ENCODE peak calls at places on chromosomes 3 and 15, in ten cellular contexts. H, Q, M, D, B, J, F, R, I and P are unnamed samples.

GRCh38 chr3:100665230-100665629 is 44.1 kb upstream of the TFG start:
- DNase-seq in H (no peak), Q (no peak), M (no peak), D (no peak), B (no peak), J (no peak), F (no peak), R (no peak), I (no peak), P (no peak)

GRCh38 chr3:16181361-16181760 is 6.9 kb downstream of the GALNT15 start:
- DNase-seq in H (no peak), Q (peak), M (no peak), D (no peak), B (no peak), J (no peak), F (peak), R (peak), I (no peak), P (peak)

GRCh38 chr3:155995525-155996370 is 124.6 kb upstream of the KCNAB1 start:
- DNase-seq in H (peak), Q (no peak), M (peak), D (peak), B (no peak), J (peak), F (peak), R (peak), I (peak), P (no peak)

GRCh38 chr15:88650556-88650955 is 11.7 kb downstream of the ISG20 start:
- DNase-seq in H (no peak), Q (peak), M (no peak), D (no peak), B (no peak), J (no peak), F (no peak), R (no peak), I (no peak), P (peak)

GRCh38 chr3:110383356-110383755 is 688.3 kb upstream of the NECTIN3 start:
- DNase-seq in H (no peak), Q (no peak), M (no peak), D (no peak), B (no peak), J (no peak), F (no peak), R (peak), I (no peak), P (no peak)

GRCh38 chr15:62346168-62346567 is 181.1 kb upstream of the C2CD4B start:
- DNase-seq in H (no peak), Q (no peak), M (no peak), D (no peak), B (no peak), J (no peak), F (no peak), R (no peak), I (no peak), P (no peak)

GRCh38 chr3:124115279-124115678 is 123.4 kb upstream of the ROPN1 start:
- DNase-seq in H (no peak), Q (no peak), M (no peak), D (no peak), B (no peak), J (no peak), F (no peak), R (no peak), I (no peak), P (no peak)

GRCh38 chr15:74656935-74657535 is 38.8 kb downstream of the EDC3 start:
- DNase-seq in H (no peak), Q (no peak), M (no peak), D (no peak), B (no peak), J (no peak), F (peak), R (no peak), I (no peak), P (no peak)

GRCh38 chr15:44591326-44591725 is 54.4 kb downstream of the EIF3J start:
- DNase-seq in H (no peak), Q (no peak), M (no peak), D (no peak), B (no peak), J (no peak), F (no peak), R (no peak), I (peak), P (no peak)

GRCh38 chr3:9552252-9552999 is 1.2 kb downstream of the LHFPL4 start:
- DNase-seq in H (no peak), Q (peak), M (no peak), D (peak), B (peak), J (peak), F (peak), R (peak), I (peak), P (no peak)

GRCh38 chr3:62601238-62601856 is 228.0 kb upstream of the FEZF2 start:
- DNase-seq in H (no peak), Q (no peak), M (peak), D (peak), B (no peak), J (no peak), F (peak), R (peak), I (peak), P (no peak)

GRCh38 chr15:80367661-80368060 is 36.5 kb upstream of the ARNT2 start:
- DNase-seq in H (no peak), Q (no peak), M (no peak), D (no peak), B (no peak), J (no peak), F (no peak), R (no peak), I (no peak), P (no peak)

GRCh38 chr15:37014566-37014965 is 85.8 kb downstream of the MEIS2 start:
- DNase-seq in H (no peak), Q (no peak), M (no peak), D (peak), B (no peak), J (no peak), F (peak), R (no peak), I (no peak), P (no peak)

GRCh38 chr3:186108106-186108940 is 566 bp downstream of the ETV5 start:
- DNase-seq in H (peak), Q (peak), M (no peak), D (peak), B (peak), J (no peak), F (peak), R (peak), I (peak), P (no peak)

GRCh38 chr3:159616234-159616825 is 372.3 kb upstream of the IL12A start:
- DNase-seq in H (peak), Q (no peak), M (peak), D (peak), B (no peak), J (no peak), F (peak), R (peak), I (peak), P (no peak)

GRCh38 chr3:58693929-58694850 is 27.6 kb upstream of the FAM3D start:
- DNase-seq in H (no peak), Q (no peak), M (no peak), D (peak), B (no peak), J (no peak), F (no peak), R (no peak), I (no peak), P (no peak)

GRCh38 chr3:189944285-189945145 is 176.2 kb downstream of the P3H2 start:
- DNase-seq in H (no peak), Q (no peak), M (peak), D (peak), B (no peak), J (no peak), F (no peak), R (no peak), I (peak), P (no peak)

GRCh38 chr15:32637704-32638103 is 3.8 kb upstream of the SCG5 start:
- DNase-seq in H (no peak), Q (no peak), M (no peak), D (no peak), B (no peak), J (no peak), F (no peak), R (no peak), I (peak), P (no peak)

GRCh38 chr15:85615930-85616329 is 178.8 kb downstream of the KLHL25 start:
- DNase-seq in H (no peak), Q (no peak), M (no peak), D (peak), B (peak), J (no peak), F (peak), R (peak), I (peak), P (no peak)

GRCh38 chr3:21158801-21159564 is 592.0 kb downstream of the ZNF385D start:
- DNase-seq in H (no peak), Q (no peak), M (no peak), D (no peak), B (no peak), J (no peak), F (no peak), R (no peak), I (peak), P (no peak)

GRCh38 chr15:76312540-76313174 is 1.4 kb upstream of the ETFA start:
- DNase-seq in H (no peak), Q (no peak), M (no peak), D (peak), B (no peak), J (no peak), F (peak), R (peak), I (peak), P (no peak)

GRCh38 chr15:95718441-95718840 is 612.1 kb upstream of the NR2F2 start:
- DNase-seq in H (no peak), Q (no peak), M (no peak), D (no peak), B (no peak), J (no peak), F (no peak), R (no peak), I (no peak), P (peak)

GRCh38 chr15:69016021-69016595 is 1.6 kb downstream of the NOX5 start:
- DNase-seq in H (no peak), Q (no peak), M (no peak), D (no peak), B (no peak), J (no peak), F (no peak), R (no peak), I (no peak), P (no peak)

GRCh38 chr3:98732239-98733054 is 30.7 kb upstream of the ST3GAL6 start:
- DNase-seq in H (peak), Q (no peak), M (peak), D (peak), B (peak), J (no peak), F (peak), R (no peak), I (peak), P (peak)

GRCh38 chr3:193028283-193028682 is 110.6 kb upstream of the MB21D2 start:
- DNase-seq in H (no peak), Q (no peak), M (no peak), D (no peak), B (no peak), J (no peak), F (no peak), R (no peak), I (no peak), P (no peak)

GRCh38 chr15:97085806-97086205 is 755.3 kb downstream of the NR2F2 start:
- DNase-seq in H (no peak), Q (no peak), M (no peak), D (no peak), B (no peak), J (no peak), F (no peak), R (no peak), I (no peak), P (no peak)

GRCh38 chr3:114872056-114872455 is 275.0 kb downstream of the ZBTB20 start:
- DNase-seq in H (no peak), Q (no peak), M (no peak), D (no peak), B (no peak), J (no peak), F (no peak), R (peak), I (no peak), P (no peak)

GRCh38 chr15:70098461-70099166 is 897 bp upstream of the TLE3 start:
- DNase-seq in H (peak), Q (peak), M (no peak), D (peak), B (no peak), J (no peak), F (peak), R (no peak), I (peak), P (no peak)

GRCh38 chr15:80210612-80211554 is 41.1 kb downstream of the CTXND1 start:
- DNase-seq in H (no peak), Q (no peak), M (no peak), D (peak), B (peak), J (no peak), F (no peak), R (no peak), I (no peak), P (no peak)

GRCh38 chr3:189334064-189334920 is 162.5 kb downstream of the TPRG1 start:
- DNase-seq in H (no peak), Q (no peak), M (no peak), D (peak), B (no peak), J (no peak), F (no peak), R (no peak), I (peak), P (no peak)

GRCh38 chr3:52230889-52231499 is 5.5 kb upstream of the TLR9 start:
- DNase-seq in H (no peak), Q (no peak), M (no peak), D (no peak), B (no peak), J (no peak), F (no peak), R (no peak), I (no peak), P (no peak)

GRCh38 chr15:62067448-62068044 is 769 bp downstream of the C2CD4A start:
- DNase-seq in H (peak), Q (no peak), M (no peak), D (peak), B (peak), J (no peak), F (peak), R (no peak), I (peak), P (no peak)

GRCh38 chr15:75455424-75455981 is 4.0 kb upstream of the SIN3A start:
- DNase-seq in H (peak), Q (peak), M (peak), D (peak), B (peak), J (peak), F (peak), R (peak), I (peak), P (peak)

GRCh38 chr15:80456517-80457497 is 52.6 kb downstream of the ARNT2 start:
- DNase-seq in H (no peak), Q (no peak), M (no peak), D (peak), B (no peak), J (peak), F (no peak), R (peak), I (no peak), P (no peak)